ENCODE peak calls at places on chromosomes 2 and 18, in seven cellular contexts. P is Calu3, G is C1 segment of cervical spinal cord, L is aorta, M is astrocyte of the cerebellum, F is DND-41, D is COR-L47. E is an unnamed sample.

GRCh38 chr18:78711316-78711715 is 268.3 kb upstream of the SALL3 start:
- DNase-seq in P (no peak), G (no peak), L (no peak), M (no peak), F (no peak), D (no peak), E (no peak)

GRCh38 chr18:12868576-12868975 is 15.5 kb downstream of the PTPN2 start:
- DNase-seq in P (no peak), G (no peak), L (no peak), M (no peak), F (no peak), D (no peak), E (no peak)

GRCh38 chr2:160109939-160110673 is 47.7 kb upstream of the PLA2R1 start:
- DNase-seq in P (peak; percentile 75), G (no peak), L (peak; percentile 69), M (peak; percentile 75), F (peak; percentile 78), D (peak; percentile 31), E (no peak)

GRCh38 chr2:219500135-219500534 is 1.4 kb downstream of the GMPPA start:
- DNase-seq in P (no peak), G (no peak), L (no peak), M (no peak), F (no peak), D (no peak), E (no peak)

GRCh38 chr2:170396799-170397459 is 219.0 kb downstream of the MYO3B start:
- DNase-seq in P (no peak), G (no peak), L (no peak), M (no peak), F (no peak), D (peak; percentile 36), E (no peak)

GRCh38 chr18:54742654-54743053 is 85.6 kb upstream of the RAB27B start:
- DNase-seq in P (no peak), G (no peak), L (peak; percentile 73), M (peak; percentile 100), F (no peak), D (no peak), E (no peak)

GRCh38 chr18:69222089-69222488 is 178.6 kb upstream of the DOK6 start:
- DNase-seq in P (no peak), G (no peak), L (no peak), M (no peak), F (no peak), D (no peak), E (no peak)

GRCh38 chr2:100563407-100564247 is 834 bp downstream of the PDCL3 start:
- DNase-seq in P (no peak), G (no peak), L (no peak), M (no peak), F (peak; percentile 13), D (no peak), E (no peak)

GRCh38 chr2:66596229-66596628 is 161.3 kb downstream of the MEIS1 start:
- DNase-seq in P (no peak), G (no peak), L (no peak), M (no peak), F (no peak), D (no peak), E (no peak)

GRCh38 chr2:50575232-50575631 is 456.7 kb downstream of the NRXN1 start:
- DNase-seq in P (no peak), G (no peak), L (no peak), M (no peak), F (no peak), D (no peak), E (no peak)

GRCh38 chr2:228318218-228318617 is 136.7 kb upstream of the SPHKAP start:
- DNase-seq in P (peak; percentile 53), G (no peak), L (no peak), M (no peak), F (no peak), D (peak; percentile 9), E (peak; percentile 15)

GRCh38 chr2:177296047-177296446 is 31.5 kb upstream of the NFE2L2 start:
- DNase-seq in P (no peak), G (no peak), L (no peak), M (peak; percentile 19), F (no peak), D (peak; percentile 6), E (no peak)

E was measured in PC-9.